ENCODE peak calls at places on chromosomes 3 and 15, in five cellular contexts. T is HepG2; V is testis; U is CD4-positive, alpha-beta memory T cell; Q is MM.1S. M is an unnamed sample. For H3K4me1, the result is how much of the 10 kb centered on the place peaks cover.

GRCh38 chr3:42846682-42847522 is 28.8 kb downstream of the CYP8B1 start:
- DNase-seq in V (no peak), T (peak), U (no peak), Q (no peak), M (peak)

GRCh38 chr15:79075256-79075655 is 15.3 kb downstream of the RASGRF1 start:
- DNase-seq in V (no peak), U (no peak), Q (no peak), T (no peak), M (no peak)

GRCh38 chr15:27854601-27855000 is 244.5 kb downstream of the OCA2 start:
- DNase-seq in Q (no peak), V (no peak), U (no peak), T (no peak), M (no peak)

GRCh38 chr3:13676618-13677017 is 127.7 kb downstream of the FBLN2 start:
- DNase-seq in U (no peak), T (no peak), Q (no peak), V (no peak), M (no peak)

GRCh38 chr3:109098245-109098644 is 19.7 kb downstream of the MORC1 start:
- DNase-seq in V (no peak), T (peak), U (no peak), Q (peak), M (no peak)

GRCh38 chr15:49196856-49197255 is 26.8 kb downstream of the GALK2 start:
- DNase-seq in T (no peak), V (no peak), Q (no peak), U (no peak), M (no peak)

GRCh38 chr3:194986208-194987043 is 284.5 kb downstream of the XXYLT1 start:
- DNase-seq in V (no peak), T (peak), U (no peak), Q (no peak), M (no peak)

GRCh38 chr15:64001148-64001547 is 45.1 kb downstream of the DAPK2 start:
- DNase-seq in Q (no peak), V (no peak), T (no peak), U (no peak), M (no peak)

GRCh38 chr15:98683821-98684220 is 35.5 kb downstream of the IGF1R start:
- DNase-seq in T (no peak), U (no peak), Q (no peak), V (no peak), M (no peak)

GRCh38 chr15:81291916-81292424 is 32.0 kb downstream of the STARD5 start:
- DNase-seq in T (no peak), Q (no peak), U (no peak), V (no peak), M (no peak)
- H3K27ac ChIP-seq in T (no peak), Q (no peak), U (peak), V (no peak), M (no peak)

GRCh38 chr3:30660656-30661055 is 54.3 kb downstream of the TGFBR2 start:
- DNase-seq in V (no peak), T (no peak), Q (no peak), U (no peak), M (no peak)
- H3K4me1 ChIP-seq in V (under half), T (half or more), Q (half or more), U (half or more), M (under half)

DNA sequence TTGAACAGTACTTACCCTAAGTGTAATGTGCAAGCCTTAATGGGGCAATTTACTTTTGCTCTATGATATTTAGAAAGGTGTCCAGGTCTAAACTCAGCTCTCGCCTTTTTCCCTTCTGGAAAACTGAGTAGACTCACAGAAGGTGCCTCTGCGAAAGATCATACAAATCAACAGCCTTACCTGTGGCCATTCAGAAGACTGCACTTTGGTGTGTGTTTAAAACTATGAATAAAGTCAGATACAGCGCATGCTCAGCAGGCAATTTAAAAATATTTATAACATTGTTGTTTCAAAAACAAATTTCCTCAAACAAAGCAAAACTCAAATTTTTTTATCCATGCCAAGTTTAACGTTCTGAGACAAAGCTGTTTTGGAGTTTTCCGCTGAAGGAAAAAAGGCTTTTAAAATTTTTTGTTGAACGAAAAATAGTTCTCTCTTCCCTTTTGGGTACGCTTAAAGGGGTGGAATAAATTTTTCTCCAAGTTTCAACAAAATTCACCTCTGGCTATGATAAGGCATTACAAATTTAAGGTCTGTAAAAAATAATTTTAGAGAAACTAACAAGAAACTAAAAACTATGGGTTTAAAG is 156.3 kb downstream of the TIGIT start:
- DNase-seq in Q (no peak), U (no peak), T (no peak), V (no peak), M (no peak)
- H3K4me3 ChIP-seq in Q (no peak), U (no peak), T (no peak), V (no peak), M (no peak)

GRCh38 chr3:149042766-149043386 is 43.5 kb downstream of the HLTF start:
- DNase-seq in Q (peak), V (no peak), U (no peak), T (no peak), M (no peak)
- H3K27ac ChIP-seq in Q (peak), V (no peak), U (no peak), T (no peak), M (no peak)

GRCh38 chr3:112884678-112885290 is 38.1 kb upstream of the CD200R1L start:
- DNase-seq in Q (no peak), V (no peak), T (no peak), U (no peak), M (peak)
- H3K4me1 ChIP-seq in Q (under half), V (under half), T (under half), U (under half), M (under half)

M was measured in right cardiac atrium.